ENCODE peak calls at places on chromosomes 12 and 14, in nine cellular contexts. F, K, J, Y, H, D, A, B and Q are unnamed samples.

GRCh38 chr12:24821691-24822090 is 127.2 kb downstream of the BCAT1 start:
- DNase-seq in F (no peak), K (no peak), J (no peak), Y (no peak), H (peak; percentile 63), D (no peak), A (no peak), B (no peak), Q (no peak)

GRCh38 chr12:123264642-123265041 is 7.0 kb downstream of the CDK2AP1 start:
- DNase-seq in F (no peak), K (no peak), J (no peak), Y (no peak), H (no peak), D (no peak), A (no peak), B (no peak), Q (no peak)

GRCh38 chr12:57161491-57161890 is 14.1 kb upstream of the LRP1-AS start:
- DNase-seq in F (no peak), K (no peak), J (no peak), Y (no peak), H (peak; percentile 85), D (no peak), A (no peak), B (no peak), Q (no peak)

GRCh38 chr14:38389666-38390065 is 133.8 kb upstream of the CLEC14A start:
- DNase-seq in F (no peak), K (no peak), J (no peak), Y (no peak), H (peak; percentile 65), D (no peak), A (no peak), B (no peak), Q (no peak)

GRCh38 chr14:104382361-104383087 is 197.0 kb upstream of the C14orf180 start:
- DNase-seq in F (no peak), K (no peak), J (no peak), Y (no peak), H (no peak), D (no peak), A (no peak), B (no peak), Q (no peak)

GRCh38 chr12:70508178-70508577 is 129.1 kb downstream of the PTPRB start:
- DNase-seq in F (no peak), K (no peak), J (no peak), Y (no peak), H (no peak), D (no peak), A (no peak), B (no peak), Q (no peak)

GRCh38 chr14:72682188-72682587 is 211.7 kb downstream of the DPF3 start:
- DNase-seq in F (no peak), K (no peak), J (no peak), Y (no peak), H (peak; percentile 82), D (no peak), A (no peak), B (no peak), Q (no peak)

GRCh38 chr14:97149775-97150174 is 352.6 kb downstream of the VRK1 start:
- DNase-seq in F (no peak), K (no peak), J (no peak), Y (no peak), H (no peak), D (no peak), A (no peak), B (no peak), Q (no peak)

GRCh38 chr14:33859306-33859705 is 91.6 kb downstream of the EGLN3 start:
- DNase-seq in F (no peak), K (no peak), J (no peak), Y (no peak), H (no peak), D (no peak), A (no peak), B (no peak), Q (no peak)

GRCh38 chr12:109273354-109273753 is 35.7 kb downstream of the FOXN4 start:
- DNase-seq in F (no peak), K (no peak), J (no peak), Y (no peak), H (no peak), D (no peak), A (no peak), B (no peak), Q (no peak)

GRCh38 chr14:104827173-104828055 is 26.5 kb downstream of the ZBTB42 start:
- DNase-seq in F (no peak), K (peak; percentile 49), J (peak; percentile 55), Y (no peak), H (peak; percentile 62), D (peak; percentile 60), A (peak; percentile 66), B (peak; percentile 37), Q (no peak)

GRCh38 chr12:43315961-43316360 is 236.0 kb downstream of the ADAMTS20 start:
- DNase-seq in F (no peak), K (no peak), J (no peak), Y (no peak), H (no peak), D (no peak), A (no peak), B (no peak), Q (no peak)

GRCh38 chr14:41986726-41987125 is 380.1 kb downstream of the LRFN5 start:
- DNase-seq in F (peak; percentile 1), K (no peak), J (no peak), Y (no peak), H (peak; percentile 63), D (no peak), A (no peak), B (no peak), Q (no peak)

GRCh38 chr12:124278389-124279101 is 16.3 kb upstream of the RFLNA start:
- DNase-seq in F (no peak), K (no peak), J (no peak), Y (no peak), H (no peak), D (no peak), A (no peak), B (peak; percentile 35), Q (no peak)

GRCh38 chr12:130198663-130199060 is 36.4 kb downstream of the FZD10 start:
- DNase-seq in F (no peak), K (no peak), J (no peak), Y (no peak), H (no peak), D (no peak), A (no peak), B (no peak), Q (no peak)

GRCh38 chr12:130199536-130200390 is 37.5 kb downstream of the FZD10 start:
- DNase-seq in F (no peak), K (no peak), J (no peak), Y (no peak), H (no peak), D (no peak), A (no peak), B (no peak), Q (no peak)

GRCh38 chr12:130196827-130197226 is 34.6 kb downstream of the FZD10 start:
- DNase-seq in F (no peak), K (no peak), J (no peak), Y (no peak), H (no peak), D (no peak), A (no peak), B (no peak), Q (no peak)

GRCh38 chr12:130200445-130200844 is 38.2 kb downstream of the FZD10 start:
- DNase-seq in F (no peak), K (no peak), J (no peak), Y (no peak), H (no peak), D (no peak), A (no peak), B (no peak), Q (no peak)

GRCh38 chr12:130198026-130198662 is 35.9 kb downstream of the FZD10 start:
- DNase-seq in F (no peak), K (no peak), J (no peak), Y (no peak), H (no peak), D (no peak), A (no peak), B (no peak), Q (no peak)
- H3K27me3 ChIP-seq in F (no peaks in the 10 kb centered on the region), K (no peaks in the 10 kb centered on the region), J (no peaks in the 10 kb centered on the region), Y (no peaks in the 10 kb centered on the region), H (no peaks in the 10 kb centered on the region), D (no peaks in the 10 kb centered on the region), A (peaks cover 2% of the 10 kb centered on the region), B (no peaks in the 10 kb centered on the region), Q (no peaks in the 10 kb centered on the region)

GRCh38 chr14:55412686-55413085 is 1.1 kb upstream of the ATG14 start:
- DNase-seq in F (no peak), K (no peak), J (no peak), Y (no peak), H (peak; percentile 63), D (no peak), A (no peak), B (no peak), Q (no peak)
- H3K4me3 ChIP-seq in F (no peak overlapping the region), K (no peak overlapping the region), J (no peak overlapping the region), Y (no peak overlapping the region), H (peak overlapping the region; percentile 79), D (no peak overlapping the region), A (no peak overlapping the region), B (no peak overlapping the region), Q (no peak overlapping the region)

GRCh38 chr12:88219861-88220260 is 77.8 kb downstream of the TMTC3 start:
- DNase-seq in F (no peak), K (no peak), J (no peak), Y (no peak), H (no peak), D (no peak), A (no peak), B (no peak), Q (no peak)
- H3K9me3 ChIP-seq in F (no peaks in the 10 kb centered on the region), K (no peaks in the 10 kb centered on the region), J (peaks cover 3% of the 10 kb centered on the region), Y (no peaks in the 10 kb centered on the region), H (no peaks in the 10 kb centered on the region), D (no peaks in the 10 kb centered on the region), A (no peaks in the 10 kb centered on the region), B (peaks cover 10% of the 10 kb centered on the region), Q (peaks cover 25% of the 10 kb centered on the region)

GRCh38 chr12:89861086-89861485 is 152.4 kb upstream of the ATP2B1 start:
- DNase-seq in F (no peak), K (no peak), J (no peak), Y (no peak), H (no peak), D (no peak), A (no peak), B (no peak), Q (peak; percentile 43)

GRCh38 chr12:89863332-89863938 is 154.8 kb upstream of the ATP2B1 start:
- DNase-seq in F (no peak), K (peak; percentile 86), J (no peak), Y (no peak), H (no peak), D (peak; percentile 75), A (no peak), B (no peak), Q (no peak)

GRCh38 chr12:89863968-89864367 is 155.3 kb upstream of the ATP2B1 start:
- DNase-seq in F (no peak), K (no peak), J (no peak), Y (no peak), H (no peak), D (no peak), A (no peak), B (no peak), Q (no peak)

GRCh38 chr12:89864419-89864818 is 155.8 kb upstream of the ATP2B1 start:
- DNase-seq in F (no peak), K (no peak), J (no peak), Y (no peak), H (no peak), D (no peak), A (no peak), B (no peak), Q (no peak)

GRCh38 chr12:89862511-89863331 is 154.1 kb upstream of the ATP2B1 start:
- DNase-seq in F (no peak), K (peak; percentile 63), J (peak; percentile 58), Y (peak; percentile 31), H (no peak), D (peak; percentile 33), A (no peak), B (no peak), Q (no peak)
- H3K27me3 ChIP-seq in F (no peaks in the 10 kb centered on the region), K (no peaks in the 10 kb centered on the region), J (no peaks in the 10 kb centered on the region), Y (no peaks in the 10 kb centered on the region), H (peaks cover 27% of the 10 kb centered on the region), D (no peaks in the 10 kb centered on the region), A (no peaks in the 10 kb centered on the region), B (no peaks in the 10 kb centered on the region), Q (no peaks in the 10 kb centered on the region)